ENCODE peak calls at places on chromosomes 11 and 22, in eight cellular contexts. N is colonic mucosa, F is ovary, P is heart right ventricle, Q is endodermal cell, V is lung, G is adrenal gland, L is H9. X is an unnamed sample. For H3K4me1, the result is how much of the 10 kb centered on the place peaks cover.

GRCh38 chr11:77143405-77144020 is 15.5 kb downstream of the MYO7A start:
- DNase-seq in N (no peak), F (no peak), P (peak), Q (no peak), V (no peak), G (no peak), L (no peak), X (no peak)

GRCh38 chr11:95520765-95521542 is 268.6 kb downstream of the FAM76B start:
- DNase-seq in N (no peak), F (no peak), P (no peak), Q (no peak), V (no peak), G (peak), L (no peak), X (peak)

GRCh38 chr11:66317766-66318575 is 1.1 kb upstream of the CD248 start:
- DNase-seq in N (peak), F (peak), P (no peak), Q (peak), V (peak), G (no peak), L (peak), X (no peak)

GRCh38 chr11:44126304-44126703 is 30.8 kb downstream of the EXT2 start:
- DNase-seq in N (no peak), F (no peak), P (no peak), Q (no peak), V (no peak), G (no peak), L (no peak), X (no peak)

GRCh38 chr11:33682446-33682845 is 18.2 kb downstream of the C11orf91 start:
- DNase-seq in N (no peak), F (no peak), P (no peak), Q (peak), V (no peak), G (no peak), L (no peak), X (peak)

GRCh38 chr11:66962247-66962646 is 4.1 kb upstream of the PC start:
- DNase-seq in N (no peak), F (no peak), P (no peak), Q (no peak), V (no peak), G (no peak), L (no peak), X (no peak)

GRCh38 chr11:22130462-22131053 is 62.3 kb upstream of the ANO5 start:
- DNase-seq in N (no peak), F (no peak), P (no peak), Q (no peak), V (no peak), G (no peak), L (no peak), X (no peak)

GRCh38 chr11:1458340-1459218 is 28.0 kb downstream of the MOB2 start:
- DNase-seq in N (peak), F (peak), P (peak), Q (peak), V (peak), G (peak), L (peak), X (no peak)

GRCh38 chr22:38314992-38315800 is 2.0 kb downstream of the CSNK1E start:
- DNase-seq in N (no peak), F (no peak), P (peak), Q (no peak), V (no peak), G (no peak), L (no peak), X (peak)

GRCh38 chr11:117928818-117929567 is at the start of gene TMPRSS13:
- DNase-seq in N (peak), F (no peak), P (no peak), Q (peak), V (peak), G (no peak), L (peak), X (peak)

GRCh38 chr11:81496566-81496965 is 1237.1 kb downstream of the FAM181B start:
- DNase-seq in N (no peak), F (no peak), P (no peak), Q (no peak), V (no peak), G (no peak), L (no peak), X (no peak)

GRCh38 chr11:66051766-66052663 is at the start of gene SF3B2:
- DNase-seq in N (peak), F (peak), P (peak), Q (peak), V (peak), G (peak), L (peak), X (peak)

GRCh38 chr22:46187862-46188261 is 37.5 kb downstream of the PPARA start:
- DNase-seq in N (no peak), F (no peak), P (no peak), Q (no peak), V (no peak), G (no peak), L (no peak), X (no peak)

GRCh38 chr11:65130631-65131416 is 3.5 kb downstream of the SYVN1 start:
- DNase-seq in N (no peak), F (no peak), P (no peak), Q (no peak), V (no peak), G (no peak), L (no peak), X (no peak)

GRCh38 chr22:28424427-28425080 is 255.1 kb downstream of the TTC28 start:
- DNase-seq in N (no peak), F (no peak), P (no peak), Q (no peak), V (no peak), G (no peak), L (no peak), X (no peak)

GRCh38 chr11:70660059-70660888 is 261.9 kb downstream of the CTTN start:
- DNase-seq in N (no peak), F (no peak), P (no peak), Q (no peak), V (no peak), G (no peak), L (no peak), X (no peak)

GRCh38 chr11:10208045-10208674 is 85.9 kb downstream of the SBF2 start:
- DNase-seq in N (no peak), F (no peak), P (no peak), Q (no peak), V (no peak), G (no peak), L (no peak), X (peak)

GRCh38 chr22:33923660-33924246 is 3.5 kb upstream of the LARGE1 start:
- DNase-seq in N (peak), F (peak), P (no peak), Q (peak), V (peak), G (peak), L (peak), X (no peak)

GRCh38 chr11:65132238-65132987 is 1.9 kb downstream of the SYVN1 start:
- DNase-seq in N (peak), F (no peak), P (no peak), Q (peak), V (no peak), G (no peak), L (no peak), X (no peak)

GRCh38 chr11:107565219-107565937 is at the start of gene ALKBH8:
- DNase-seq in N (peak), F (peak), P (peak), Q (peak), V (peak), G (peak), L (peak), X (peak)

GRCh38 chr11:32231909-32232493 is 141.1 kb downstream of the RCN1 start:
- DNase-seq in N (no peak), F (no peak), P (no peak), Q (peak), V (no peak), G (no peak), L (peak), X (no peak)

GRCh38 chr22:40332319-40332781 is 13.9 kb upstream of the ADSL start:
- DNase-seq in N (no peak), F (no peak), P (no peak), Q (peak), V (no peak), G (no peak), L (no peak), X (no peak)

GRCh38 chr11:4851033-4851432 is 2.0 kb upstream of the OR51S1 start:
- DNase-seq in N (no peak), F (no peak), P (no peak), Q (no peak), V (no peak), G (no peak), L (no peak), X (no peak)

GRCh38 chr22:39318507-39319283 is 728 bp downstream of the RPL3 start:
- DNase-seq in N (no peak), F (no peak), P (no peak), Q (no peak), V (no peak), G (peak), L (no peak), X (peak)

GRCh38 chr11:132803436-132803835 is 728.9 kb downstream of the OPCML start:
- DNase-seq in N (no peak), F (no peak), P (no peak), Q (no peak), V (no peak), G (no peak), L (no peak), X (no peak)

GRCh38 chr11:102347526-102348331 is 715 bp downstream of the BIRC2 start:
- DNase-seq in N (peak), F (no peak), P (no peak), Q (peak), V (peak), G (no peak), L (no peak), X (peak)

GRCh38 chr11:75524576-75525432 is 937 bp downstream of the GDPD5 start:
- DNase-seq in N (no peak), F (peak), P (peak), Q (peak), V (no peak), G (no peak), L (peak), X (no peak)

GRCh38 chr11:48013269-48013901 is 33.0 kb downstream of the PTPRJ start:
- DNase-seq in N (peak), F (no peak), P (no peak), Q (no peak), V (peak), G (no peak), L (no peak), X (no peak)

GRCh38 chr22:20523118-20523983 is 15.9 kb downstream of the MED15 start:
- DNase-seq in N (no peak), F (no peak), P (no peak), Q (no peak), V (no peak), G (no peak), L (no peak), X (no peak)

GRCh38 chr11:14443642-14444041 is 56.0 kb downstream of the COPB1 start:
- DNase-seq in N (peak), F (no peak), P (no peak), Q (no peak), V (no peak), G (peak), L (no peak), X (peak)

GRCh38 chr11:2530131-2530854 is 85.5 kb downstream of the KCNQ1 start:
- DNase-seq in N (no peak), F (no peak), P (peak), Q (peak), V (no peak), G (peak), L (no peak), X (no peak)

GRCh38 chr11:17991799-17992433 is 20.9 kb downstream of the SERGEF start:
- DNase-seq in N (peak), F (no peak), P (no peak), Q (peak), V (no peak), G (no peak), L (no peak), X (peak)

GRCh38 chr22:24102366-24103200 is 78.7 kb upstream of the SUSD2 start:
- DNase-seq in N (no peak), F (no peak), P (no peak), Q (no peak), V (no peak), G (no peak), L (no peak), X (no peak)

GRCh38 chr11:8056810-8057463 is 24.1 kb upstream of the TUB start:
- DNase-seq in N (no peak), F (peak), P (no peak), Q (no peak), V (no peak), G (no peak), L (no peak), X (no peak)

GRCh38 chr11:6609502-6610015 is 2.5 kb downstream of the TAF10 start:
- DNase-seq in N (peak), F (peak), P (no peak), Q (peak), V (no peak), G (no peak), L (peak), X (no peak)

GRCh38 chr11:78542007-78542406 is 32.7 kb downstream of the NARS2 start:
- DNase-seq in N (no peak), F (no peak), P (no peak), Q (no peak), V (no peak), G (no peak), L (no peak), X (no peak)

GRCh38 chr11:70138403-70138802 is 60.3 kb downstream of the ANO1 start:
- DNase-seq in N (no peak), F (no peak), P (no peak), Q (no peak), V (no peak), G (no peak), L (no peak), X (no peak)

GRCh38 chr11:85718991-85719807 is 33.2 kb upstream of the CCDC89 start:
- DNase-seq in N (no peak), F (no peak), P (peak), Q (peak), V (peak), G (no peak), L (peak), X (peak)

GRCh38 chr11:44955019-44955738 is 4.5 kb upstream of the TP53I11 start:
- DNase-seq in N (peak), F (peak), P (peak), Q (no peak), V (peak), G (no peak), L (no peak), X (no peak)

GRCh38 chr22:20566420-20567260 is 59.2 kb downstream of the MED15 start:
- DNase-seq in N (no peak), F (peak), P (no peak), Q (no peak), V (no peak), G (no peak), L (no peak), X (peak)

GRCh38 chr11:123479048-123479837 is 49.2 kb downstream of the GRAMD1B start:
- DNase-seq in N (no peak), F (no peak), P (no peak), Q (no peak), V (no peak), G (no peak), L (no peak), X (no peak)
- TF ChIP-seq CTCF in N (no peak), F (no peak), P (no peak), Q (no peak), V (no peak), G (no peak), L (no peak), X (no peak)

GRCh38 chr11:72985645-72986044 is 156.5 kb downstream of the FCHSD2 start:
- DNase-seq in N (no peak), F (no peak), P (no peak), Q (no peak), V (no peak), G (no peak), L (no peak), X (no peak)

GRCh38 chr11:72983560-72983959 is 158.6 kb downstream of the FCHSD2 start:
- DNase-seq in N (no peak), F (no peak), P (no peak), Q (no peak), V (no peak), G (no peak), L (no peak), X (no peak)

GRCh38 chr11:72984448-72985077 is 157.6 kb downstream of the FCHSD2 start:
- DNase-seq in N (no peak), F (no peak), P (no peak), Q (no peak), V (no peak), G (no peak), L (no peak), X (no peak)

GRCh38 chr11:72982286-72982685 is 159.8 kb downstream of the FCHSD2 start:
- DNase-seq in N (no peak), F (no peak), P (no peak), Q (no peak), V (no peak), G (no peak), L (no peak), X (no peak)

GRCh38 chr11:72981067-72981466 is 161.1 kb downstream of the FCHSD2 start:
- DNase-seq in N (no peak), F (no peak), P (no peak), Q (no peak), V (no peak), G (no peak), L (no peak), X (no peak)
- H3K27ac ChIP-seq in N (no peak), F (no peak), P (no peak), Q (no peak), V (no peak), G (no peak), L (no peak), X (no peak)

DNA sequence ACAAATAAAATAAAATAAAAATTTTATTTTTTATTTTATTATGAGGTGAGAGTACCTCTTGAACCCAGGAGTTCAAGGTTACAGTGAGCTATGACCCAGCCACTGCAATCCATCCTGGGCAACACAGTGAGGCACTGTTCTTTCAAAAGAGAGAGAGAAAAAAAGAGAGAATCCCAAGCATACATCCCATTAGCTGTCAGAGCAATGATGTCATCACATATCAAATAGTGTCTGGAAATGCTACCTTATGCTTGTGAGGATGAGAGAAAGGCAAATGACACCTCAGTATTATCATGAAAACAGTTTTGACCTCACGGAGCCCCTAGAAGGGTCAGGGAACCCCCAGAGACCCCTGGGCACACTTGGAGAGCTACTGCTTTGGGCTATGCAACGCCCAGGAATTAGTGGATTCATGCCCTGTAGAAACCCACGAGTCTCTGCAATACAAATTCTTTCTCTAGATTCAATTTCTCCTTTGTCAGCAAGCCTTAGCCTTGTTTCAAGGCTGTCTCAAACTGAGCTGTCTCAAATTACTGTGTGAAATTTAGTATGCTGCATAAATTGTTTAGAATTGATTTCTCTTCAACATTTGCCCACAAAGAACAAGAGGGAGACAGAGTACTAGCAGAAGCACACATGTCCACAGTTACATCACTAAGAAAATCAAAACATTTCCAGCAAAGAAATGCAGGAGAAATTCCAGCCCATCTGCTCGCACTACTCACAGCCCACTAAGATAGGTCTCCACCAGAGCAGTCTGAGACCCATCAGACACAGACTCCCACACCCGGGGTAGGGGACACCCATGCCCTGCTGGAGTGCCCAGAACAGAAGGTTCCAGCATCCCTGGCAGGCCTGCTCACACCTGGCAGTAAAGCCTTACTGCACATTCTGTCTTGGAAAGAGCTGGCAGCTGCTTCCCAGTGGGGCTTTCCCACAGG is 18.1 kb downstream of the DGCR2 start:
- DNase-seq in N (no peak), F (no peak), P (no peak), Q (no peak), V (no peak), G (no peak), L (no peak), X (no peak)
- H3K4me1 ChIP-seq in N (under half), F (under half), P (under half), Q (under half), V (under half), G (under half), L (under half), X (under half)

GRCh38 chr22:36860017-36860416 is 789 bp upstream of the NCF4 start:
- DNase-seq in N (no peak), F (no peak), P (no peak), Q (no peak), V (no peak), G (no peak), L (no peak), X (peak)
- TF ChIP-seq CTCF in N (no peak), F (no peak), P (no peak), Q (no peak), V (no peak), G (no peak), L (no peak), X (peak)

DNA sequence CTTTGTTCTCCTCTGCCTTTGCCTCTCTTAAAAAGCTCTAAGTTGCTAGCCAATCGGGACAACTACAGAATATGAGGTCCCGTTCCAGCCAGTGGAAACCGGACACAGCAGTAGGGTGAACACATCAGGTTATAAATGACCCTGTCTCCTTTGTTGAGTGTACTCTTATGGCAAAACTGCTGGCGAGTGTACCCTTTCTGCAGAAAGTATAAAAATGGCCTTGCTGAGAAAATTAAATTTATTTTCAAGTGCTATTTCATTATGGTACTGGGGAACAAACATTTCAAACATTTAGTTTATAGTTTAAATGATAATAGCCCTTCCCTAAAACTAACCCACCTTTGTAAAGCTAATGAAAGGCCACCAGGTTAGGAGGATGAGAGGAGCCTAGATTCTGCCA is 6.0 kb upstream of the LGALS12 start:
- DNase-seq in N (no peak), F (no peak), P (no peak), Q (no peak), V (no peak), G (no peak), L (no peak), X (no peak)
- H3K27ac ChIP-seq in N (no peak), F (no peak), P (no peak), Q (no peak), V (no peak), G (no peak), L (no peak), X (no peak)

GRCh38 chr22:36929621-36930020 is 16.2 kb downstream of the CSF2RB start:
- DNase-seq in N (no peak), F (no peak), P (no peak), Q (peak), V (no peak), G (no peak), L (peak), X (no peak)
- H3K4me1 ChIP-seq in N (under half), F (under half), P (under half), Q (under half), V (under half), G (under half), L (under half), X (under half)

DNA sequence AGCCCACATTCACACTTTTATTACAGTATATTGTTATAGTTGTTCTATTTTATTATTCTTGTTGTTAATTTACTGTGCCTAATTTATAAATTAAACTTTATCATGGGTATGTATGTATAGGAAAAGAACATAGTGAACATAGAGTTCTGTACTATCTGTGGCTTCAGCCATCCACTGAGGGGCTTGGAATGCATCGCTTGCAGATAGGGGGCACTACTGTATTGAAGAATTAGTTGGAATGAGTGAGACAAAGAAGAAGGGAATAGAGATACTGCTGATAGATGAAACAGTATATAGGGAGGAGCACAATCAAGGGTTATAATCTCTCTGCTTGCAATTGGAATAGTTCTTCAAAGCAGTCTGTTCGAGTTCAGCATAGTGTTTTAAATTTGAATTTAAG is 432.2 kb downstream of the RAB38 start:
- DNase-seq in N (no peak), F (no peak), P (no peak), Q (peak), V (no peak), G (no peak), L (no peak), X (no peak)
- TF ChIP-seq CTCF in N (no peak), F (no peak), P (no peak), Q (peak), V (no peak), G (no peak), L (peak), X (peak)